ENCODE peak calls at places on chromosomes 3 and 15, in five cellular contexts. F is breast epithelium, Y is GM23338, R is fibroblast of lung, C is AG04450. L is an unnamed sample.

GRCh38 chr3:43689166-43689565 is 1.6 kb upstream of the ABHD5 start:
- DNase-seq in F (no peak), C (no peak), Y (no peak), R (no peak), L (no peak)

GRCh38 chr15:85141601-85142185 is 160.0 kb downstream of the PDE8A start:
- DNase-seq in F (no peak), R (peak; percentile 39), Y (no peak), C (no peak), L (no peak)

GRCh38 chr15:100704281-100705055 is 102.1 kb downstream of the ASB7 start:
- DNase-seq in F (peak; percentile 6), C (no peak), Y (no peak), R (peak; percentile 89), L (peak; percentile 5)

GRCh38 chr15:100429116-100429728 is 87.4 kb upstream of the ADAMTS17 start:
- DNase-seq in Y (no peak), F (no peak), R (no peak), C (no peak), L (no peak)

GRCh38 chr15:88124199-88124598 is 132.3 kb downstream of the NTRK3 start:
- DNase-seq in R (no peak), Y (no peak), F (no peak), C (no peak), L (no peak)

GRCh38 chr15:58549013-58549779 is 117.4 kb downstream of the LIPC start:
- DNase-seq in F (no peak), Y (no peak), R (no peak), C (peak; percentile 53), L (no peak)

GRCh38 chr15:66931768-66932633 is 133.4 kb upstream of the SMAD3 start:
- DNase-seq in R (peak; percentile 65), F (no peak), C (no peak), Y (peak; percentile 27), L (no peak)

GRCh38 chr3:24472358-24472757 is 22.3 kb downstream of the THRB start:
- DNase-seq in C (no peak), R (peak; percentile 29), F (no peak), Y (no peak), L (no peak)

GRCh38 chr15:96678386-96678785 is 347.9 kb downstream of the NR2F2 start:
- DNase-seq in Y (no peak), C (no peak), F (no peak), R (no peak), L (no peak)

GRCh38 chr3:60490992-60491391 is 760.3 kb downstream of the FHIT start:
- DNase-seq in R (no peak), C (no peak), Y (no peak), F (no peak), L (no peak)

GRCh38 chr15:91967935-91968605 is 114.6 kb downstream of the SLCO3A1 start:
- DNase-seq in F (no peak), C (no peak), Y (no peak), R (peak; percentile 56), L (no peak)

GRCh38 chr3:69161587-69162196 is 39.3 kb upstream of the LMOD3 start:
- DNase-seq in Y (peak; percentile 68), F (no peak), R (peak; percentile 29), C (peak; percentile 7), L (peak; percentile 69)

GRCh38 chr15:31399544-31400171 is 73.0 kb downstream of the KLF13 start:
- DNase-seq in C (no peak), R (peak; percentile 36), F (no peak), Y (no peak), L (no peak)

GRCh38 chr3:137259089-137259488 is 301.3 kb downstream of the IL20RB start:
- DNase-seq in R (no peak), F (no peak), C (no peak), Y (no peak), L (no peak)

GRCh38 chr3:23807161-23808015 is 1.6 kb downstream of the UBE2E1 start:
- DNase-seq in F (no peak), C (no peak), R (peak; percentile 41), Y (peak; percentile 36), L (no peak)

GRCh38 chr3:31166249-31166885 is 271.9 kb upstream of the GADL1 start:
- DNase-seq in R (peak; percentile 95), C (peak; percentile 60), F (no peak), Y (peak; percentile 14), L (no peak)

GRCh38 chr15:70432924-70433500 is 330.3 kb downstream of the UACA start:
- DNase-seq in R (no peak), Y (no peak), F (no peak), C (no peak), L (no peak)

GRCh38 chr3:159619341-159619885 is 369.2 kb upstream of the IL12A start:
- DNase-seq in Y (no peak), F (no peak), C (no peak), R (peak; percentile 54), L (no peak)

GRCh38 chr3:13009132-13009945 is 63.9 kb downstream of the IQSEC1 start:
- DNase-seq in Y (no peak), F (no peak), C (no peak), R (no peak), L (peak; percentile 83)

GRCh38 chr3:188979236-188979635 is 192.5 kb upstream of the TPRG1 start:
- DNase-seq in C (no peak), Y (no peak), R (no peak), F (no peak), L (no peak)

GRCh38 chr3:32584660-32585059 is 14.0 kb upstream of the DYNC1LI1 start:
- DNase-seq in R (no peak), C (no peak), Y (no peak), F (no peak), L (no peak)

GRCh38 chr15:75647370-75648155 is at the start of gene SNX33:
- DNase-seq in F (peak; percentile 63), R (peak; percentile 87), Y (peak; percentile 92), C (no peak), L (peak; percentile 91)

GRCh38 chr15:75178171-75178937 is 23.3 kb upstream of the C15orf39 start:
- DNase-seq in Y (peak; percentile 71), C (no peak), R (peak; percentile 6), F (no peak), L (no peak)

GRCh38 chr3:139187648-139188047 is 143.0 kb upstream of the PRR23C start:
- DNase-seq in Y (peak; percentile 8), C (no peak), F (no peak), R (no peak), L (no peak)

GRCh38 chr3:22361465-22361864 is 610.5 kb upstream of the ZNF385D start:
- DNase-seq in Y (no peak), R (peak; percentile 22), F (no peak), C (no peak), L (no peak)

GRCh38 chr3:59817511-59817910 is 767.7 kb upstream of the CFAP20DC start:
- DNase-seq in F (no peak), R (peak; percentile 32), Y (no peak), C (no peak), L (no peak)

GRCh38 chr3:79392479-79392878 is 375.3 kb downstream of the ROBO1 start:
- DNase-seq in F (no peak), Y (no peak), R (peak; percentile 32), C (no peak), L (no peak)

GRCh38 chr3:148439254-148439822 is 258.4 kb upstream of the AGTR1 start:
- DNase-seq in F (no peak), R (no peak), Y (no peak), C (no peak), L (no peak)

GRCh38 chr3:171556574-171557145 is 96.5 kb upstream of the TNIK start:
- DNase-seq in F (no peak), R (peak; percentile 36), C (no peak), Y (peak; percentile 45), L (no peak)

GRCh38 chr3:190983875-190984274 is 121.4 kb upstream of the GMNC start:
- DNase-seq in R (no peak), C (no peak), F (no peak), Y (no peak), L (no peak)

DNA sequence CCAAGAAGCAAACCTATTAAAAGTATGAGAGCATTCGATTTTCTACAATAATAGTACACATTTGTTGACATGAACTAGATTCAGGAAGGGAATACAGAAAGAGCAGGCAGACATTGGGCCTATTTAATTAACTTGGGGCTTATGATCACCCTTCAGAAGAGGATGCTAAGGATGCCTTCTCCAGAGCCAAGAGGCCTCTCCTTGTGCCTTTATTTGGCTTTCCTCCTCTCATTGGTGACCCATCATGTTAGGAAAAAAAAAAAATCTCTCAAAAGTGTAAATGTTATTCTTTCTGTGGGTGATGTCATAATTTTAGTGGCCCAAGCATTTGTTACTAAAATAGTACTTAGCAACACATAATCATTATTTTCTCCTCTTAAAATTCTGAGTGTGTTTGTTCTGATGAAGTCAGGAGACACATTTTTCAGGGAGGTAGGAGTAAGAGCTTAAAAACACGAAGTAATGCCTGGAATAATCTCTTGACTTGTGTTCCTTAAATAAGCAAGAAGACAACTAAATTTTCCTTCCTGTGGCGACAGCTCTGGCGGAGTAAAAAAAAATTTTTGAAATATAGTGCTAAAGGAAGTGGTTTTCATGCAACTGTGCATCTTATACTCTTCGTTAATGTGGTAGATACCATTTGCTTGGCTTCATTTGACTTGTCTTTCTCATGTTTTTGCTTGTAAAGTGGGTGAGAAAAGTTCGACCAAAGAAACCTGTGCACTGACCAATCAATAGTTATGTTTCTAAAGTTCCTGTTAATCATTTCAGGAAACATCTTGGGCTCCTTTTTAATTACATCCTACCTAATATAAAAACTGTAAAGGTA is 11.3 kb upstream of the MBNL1 start:
- DNase-seq in Y (no peak), C (no peak), F (no peak), R (peak; percentile 55), L (no peak)
- H3K27ac ChIP-seq in Y (no peak overlapping the region), C (no peak overlapping the region), F (peak overlapping the region; percentile 40), R (no peak overlapping the region), L (peak overlapping the region; percentile 66)

GRCh38 chr3:72961766-72962165 is 34.8 kb upstream of the PPP4R2 start:
- DNase-seq in F (no peak), Y (no peak), R (no peak), C (no peak), L (no peak)
- H3K27ac ChIP-seq in F (no peak overlapping the region), Y (no peak overlapping the region), R (no peak overlapping the region), C (no peak overlapping the region), L (no peak overlapping the region)

DNA sequence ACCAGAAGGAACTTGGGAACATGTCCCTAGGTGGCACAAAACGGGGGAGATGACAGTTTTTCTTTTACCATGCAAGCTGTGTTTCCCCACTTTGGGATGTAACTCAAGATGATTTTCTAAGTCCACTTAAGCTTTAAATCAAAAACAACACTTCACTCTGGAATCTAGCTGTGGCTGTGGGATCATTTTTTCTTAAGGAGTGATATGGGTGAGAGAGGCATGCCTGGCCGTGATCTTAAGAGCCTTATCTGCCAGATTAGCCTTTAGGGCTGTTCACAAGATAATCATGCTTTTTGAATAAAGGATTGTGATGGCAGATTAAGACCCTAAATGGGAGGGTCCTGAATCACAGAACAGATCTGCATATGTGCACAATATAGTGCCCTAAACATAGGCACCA is 384.8 kb upstream of the SEMA6D start:
- DNase-seq in F (no peak), R (peak; percentile 19), Y (no peak), C (peak; percentile 7), L (no peak)
- H3K27ac ChIP-seq in F (no peak overlapping the region), R (no peak overlapping the region), Y (no peak overlapping the region), C (peak overlapping the region; percentile 68), L (no peak overlapping the region)

GRCh38 chr3:124800511-124801374 is 70.5 kb downstream of the UMPS start:
- DNase-seq in R (peak; percentile 63), Y (no peak), C (no peak), F (no peak), L (no peak)
- H3K27ac ChIP-seq in R (no peak overlapping the region), Y (peak overlapping the region; percentile 78), C (no peak overlapping the region), F (peak overlapping the region; percentile 29), L (peak overlapping the region; percentile 74)